ENCODE peak calls at places on chromosomes 11 and 22, in four cellular contexts. Z, F, X and T are unnamed samples. For H3K4me1, the result is how much of the 10 kb centered on the place peaks cover.

GRCh38 chr11:69187540-69188065 is 31.9 kb downstream of the SMIM38 start:
- DNase-seq in Z (no peak), F (no peak), X (no peak), T (no peak)

GRCh38 chr22:48258841-48259240 is 1496.4 kb downstream of the TBC1D22A start:
- DNase-seq in Z (no peak), F (no peak), X (no peak), T (no peak)

GRCh38 chr11:133713844-133714243 is 131.5 kb downstream of the SPATA19 start:
- DNase-seq in Z (no peak), F (no peak), X (no peak), T (no peak)

GRCh38 chr11:23359297-23359696 is 499.0 kb upstream of the CCDC179 start:
- DNase-seq in Z (no peak), F (no peak), X (no peak), T (peak)

GRCh38 chr11:119101759-119102423 is at the start of gene DPAGT1:
- DNase-seq in Z (peak), F (peak), X (peak), T (peak)

GRCh38 chr11:96307748-96308133 is 35.3 kb downstream of the MAML2 start:
- DNase-seq in Z (no peak), F (peak), X (peak), T (peak)

GRCh38 chr11:85575388-85575787 is 51.8 kb downstream of the DLG2 start:
- DNase-seq in Z (no peak), F (no peak), X (no peak), T (no peak)

GRCh38 chr11:10382518-10382917 is 72.5 kb upstream of the AMPD3 start:
- DNase-seq in Z (no peak), F (peak), X (no peak), T (peak)

GRCh38 chr11:92473736-92474135 is 249.1 kb downstream of the FAT3 start:
- DNase-seq in Z (no peak), F (no peak), X (peak), T (no peak)

GRCh38 chr11:20045098-20045688 is 115.1 kb downstream of the DBX1 start:
- DNase-seq in Z (no peak), F (no peak), X (no peak), T (no peak)

GRCh38 chr11:14448229-14448628 is 51.4 kb downstream of the COPB1 start:
- DNase-seq in Z (no peak), F (no peak), X (no peak), T (no peak)

GRCh38 chr11:68855205-68855978 is 13.7 kb upstream of the CPT1A start:
- DNase-seq in Z (no peak), F (no peak), X (no peak), T (peak)

GRCh38 chr22:21448627-21449416 is 18.4 kb upstream of the TMEM191C start:
- DNase-seq in Z (no peak), F (no peak), X (no peak), T (no peak)

GRCh38 chr11:60265373-60266214 is 14.9 kb upstream of the MS4A4A start:
- DNase-seq in Z (no peak), F (peak), X (no peak), T (peak)

GRCh38 chr22:42340695-42341383 is 70.4 kb upstream of the TCF20 start:
- DNase-seq in Z (no peak), F (no peak), X (no peak), T (no peak)

GRCh38 chr11:77071671-77072605 is 5.2 kb downstream of the CAPN5 start:
- DNase-seq in Z (no peak), F (no peak), X (no peak), T (peak)

GRCh38 chr11:82969811-82970210 is 68.3 kb downstream of the DDIAS start:
- DNase-seq in Z (no peak), F (no peak), X (no peak), T (no peak)

GRCh38 chr11:126817096-126817495 is 183.5 kb downstream of the KIRREL3 start:
- DNase-seq in Z (no peak), F (no peak), X (no peak), T (no peak)

GRCh38 chr11:63929616-63930015 is 9.2 kb upstream of the NAA40 start:
- DNase-seq in Z (no peak), F (no peak), X (no peak), T (no peak)

GRCh38 chr22:35384567-35384966 is 3.7 kb downstream of the HMOX1 start:
- DNase-seq in Z (no peak), F (no peak), X (no peak), T (no peak)

GRCh38 chr11:64131657-64132387 is 34.1 kb downstream of the MACROD1 start:
- DNase-seq in Z (no peak), F (no peak), X (no peak), T (no peak)

GRCh38 chr11:74341926-74342325 is 30.5 kb upstream of the P4HA3 start:
- DNase-seq in Z (no peak), F (no peak), X (no peak), T (no peak)

GRCh38 chr11:65502274-65502851 is 3.5 kb downstream of the MALAT1 start:
- DNase-seq in Z (no peak), F (no peak), X (no peak), T (peak)

GRCh38 chr22:31923166-31923565 is 21.2 kb upstream of the YWHAH start:
- DNase-seq in Z (no peak), F (no peak), X (no peak), T (no peak)

GRCh38 chr11:90500922-90501568 is 278.2 kb upstream of the CHORDC1 start:
- DNase-seq in Z (no peak), F (no peak), X (no peak), T (no peak)

GRCh38 chr11:84144531-84144930 is 858.4 kb upstream of the CCDC90B start:
- DNase-seq in Z (no peak), F (no peak), X (no peak), T (no peak)

GRCh38 chr22:46513908-46514550 is 23.4 kb downstream of the CELSR1 start:
- DNase-seq in Z (no peak), F (no peak), X (no peak), T (peak)

GRCh38 chr22:27719535-27720227 is 81.9 kb downstream of the MN1 start:
- DNase-seq in Z (no peak), F (no peak), X (peak), T (peak)

GRCh38 chr22:22748297-22748743 is 103.9 kb downstream of the GGTLC2 start:
- DNase-seq in Z (no peak), F (no peak), X (no peak), T (peak)

GRCh38 chr22:42807185-42807584 is 49.9 kb downstream of the ARFGAP3 start:
- DNase-seq in Z (no peak), F (no peak), X (no peak), T (no peak)

GRCh38 chr22:25750569-25751173 is 8.7 kb downstream of the MYO18B start:
- DNase-seq in Z (no peak), F (no peak), X (no peak), T (no peak)

GRCh38 chr11:110921742-110922200 is 209.5 kb upstream of the ARHGAP20 start:
- DNase-seq in Z (no peak), F (no peak), X (no peak), T (no peak)

GRCh38 chr11:8728566-8728965 is 46.0 kb downstream of the RPL27A start:
- DNase-seq in Z (no peak), F (no peak), X (no peak), T (no peak)

GRCh38 chr22:42412744-42413220 is 19.4 kb downstream of the NFAM1 start:
- DNase-seq in Z (no peak), F (no peak), X (no peak), T (no peak)

GRCh38 chr11:117026593-117027330 is 71.5 kb downstream of the SIK3 start:
- DNase-seq in Z (no peak), F (peak), X (peak), T (no peak)
- H3K4me1 ChIP-seq in Z (under half), F (under half), X (under half), T (under half)

GRCh38 chr11:2704356-2704755 is 4.6 kb upstream of the KCNQ1OT1 start:
- DNase-seq in Z (no peak), F (no peak), X (no peak), T (no peak)
- H3K4me1 ChIP-seq in Z (under half), F (under half), X (under half), T (under half)

DNA sequence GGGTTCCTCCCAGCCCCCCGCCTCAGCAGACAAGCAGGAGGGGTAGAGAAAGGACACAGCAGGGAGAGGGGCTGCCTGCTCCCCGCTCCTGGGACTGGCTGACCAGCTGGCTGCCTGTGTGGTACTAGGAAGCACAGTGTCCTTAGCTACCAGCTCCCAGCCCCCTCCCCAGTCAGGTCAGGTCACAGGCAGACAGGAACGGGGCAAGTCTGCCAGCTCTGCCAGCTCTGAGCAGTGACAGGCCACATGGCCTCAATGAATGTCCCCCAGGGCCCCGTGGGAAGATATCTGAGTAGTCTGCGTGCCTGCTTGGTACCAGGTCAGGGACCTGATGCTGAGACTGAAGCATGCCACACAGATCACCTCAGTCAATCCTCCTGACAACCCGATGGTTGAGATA is 13.6 kb upstream of the MFNG start:
- DNase-seq in Z (no peak), F (no peak), X (no peak), T (no peak)
- H3K4me1 ChIP-seq in Z (under half), F (half or more), X (under half), T (under half)

DNA sequence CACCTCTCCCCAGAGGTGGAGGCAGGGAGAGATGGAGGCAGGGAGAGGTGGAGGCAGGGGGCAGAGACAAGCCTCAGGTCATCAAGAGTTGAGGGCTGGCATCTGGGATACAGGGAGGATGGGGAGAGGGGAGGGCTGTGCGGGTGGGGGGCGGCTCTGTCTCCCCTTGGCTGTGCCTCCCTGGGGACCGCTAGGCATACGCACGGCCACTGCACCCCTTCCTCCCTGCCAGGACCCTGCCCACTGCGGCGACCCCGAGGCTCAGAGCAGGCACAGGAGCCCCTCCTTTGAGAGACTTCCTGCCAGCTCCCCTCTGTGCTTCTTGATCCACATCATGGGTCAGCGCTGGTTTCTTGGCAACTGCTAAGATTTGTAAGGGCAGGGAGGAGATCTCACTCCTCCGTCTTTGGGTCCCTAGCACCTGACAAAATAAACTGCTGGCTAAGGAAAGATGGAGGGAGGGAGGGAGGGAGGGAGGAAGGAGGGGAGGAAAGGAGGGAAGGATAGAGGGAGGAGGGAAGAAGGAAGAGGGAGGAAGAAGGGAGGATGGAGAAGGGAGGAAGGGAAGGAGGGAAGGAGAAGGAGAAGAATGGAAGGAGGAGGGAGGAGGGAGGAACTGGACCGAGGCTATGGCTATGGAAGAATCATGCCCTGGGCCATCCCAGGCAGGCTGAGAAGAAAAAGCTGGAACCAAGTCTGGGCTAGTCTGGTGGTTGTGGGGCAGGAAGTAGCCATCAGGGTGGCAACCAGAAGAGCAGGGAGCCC is 18.5 kb downstream of the PRR33 start:
- DNase-seq in Z (no peak), F (no peak), X (no peak), T (no peak)
- H3K4me1 ChIP-seq in Z (half or more), F (under half), X (under half), T (under half)

DNA sequence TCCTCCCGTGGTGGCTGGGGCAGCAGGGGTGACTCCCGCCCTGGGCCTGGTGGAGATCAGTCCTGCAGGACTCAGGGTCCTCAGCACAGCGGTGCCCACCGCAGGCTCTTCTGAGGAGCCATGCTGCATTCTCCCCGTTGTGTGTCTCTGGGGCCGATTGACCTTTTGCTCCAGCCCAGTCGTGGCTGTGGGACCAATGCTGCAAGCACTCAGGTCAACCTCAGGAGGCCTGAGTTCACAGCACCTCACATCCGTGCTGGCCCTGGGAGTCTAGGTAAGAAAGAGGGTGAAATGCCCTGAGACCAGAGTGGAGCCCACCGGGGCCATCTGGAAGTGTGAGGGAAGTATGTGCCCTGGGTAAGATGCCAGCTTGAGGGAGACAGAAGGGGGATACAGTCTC is 316.1 kb upstream of the B3GAT1 start:
- DNase-seq in Z (no peak), F (no peak), X (no peak), T (no peak)
- H3K4me1 ChIP-seq in Z (under half), F (under half), X (under half), T (under half)

DNA sequence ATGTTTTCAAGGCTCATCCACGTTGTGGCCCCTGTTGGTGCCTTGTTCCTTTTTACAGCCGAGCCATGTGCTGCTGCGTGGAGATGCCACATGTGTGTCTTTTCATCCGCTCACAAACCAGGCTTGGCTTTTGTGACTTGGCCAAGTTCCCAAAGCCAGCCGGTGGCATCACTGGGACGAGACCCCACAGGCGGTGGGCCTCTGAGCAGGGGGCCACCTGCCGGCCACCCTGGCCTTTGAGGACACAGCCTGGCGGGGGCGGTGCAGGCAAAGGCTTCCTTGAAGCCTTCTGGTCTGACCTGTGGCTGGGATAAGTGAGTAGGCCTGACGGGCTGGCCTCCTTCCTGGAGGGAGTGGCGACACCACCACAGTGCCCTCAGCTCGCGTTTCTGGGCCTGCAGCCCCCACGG is 10.6 kb downstream of the GRK2 start:
- DNase-seq in Z (peak), F (no peak), X (no peak), T (peak)
- H3K4me1 ChIP-seq in Z (half or more), F (under half), X (under half), T (half or more)

GRCh38 chr11:120749389-120749788 is 237.8 kb downstream of the GRIK4 start:
- DNase-seq in Z (no peak), F (no peak), X (no peak), T (no peak)
- H3K4me1 ChIP-seq in Z (under half), F (under half), X (under half), T (under half)

DNA sequence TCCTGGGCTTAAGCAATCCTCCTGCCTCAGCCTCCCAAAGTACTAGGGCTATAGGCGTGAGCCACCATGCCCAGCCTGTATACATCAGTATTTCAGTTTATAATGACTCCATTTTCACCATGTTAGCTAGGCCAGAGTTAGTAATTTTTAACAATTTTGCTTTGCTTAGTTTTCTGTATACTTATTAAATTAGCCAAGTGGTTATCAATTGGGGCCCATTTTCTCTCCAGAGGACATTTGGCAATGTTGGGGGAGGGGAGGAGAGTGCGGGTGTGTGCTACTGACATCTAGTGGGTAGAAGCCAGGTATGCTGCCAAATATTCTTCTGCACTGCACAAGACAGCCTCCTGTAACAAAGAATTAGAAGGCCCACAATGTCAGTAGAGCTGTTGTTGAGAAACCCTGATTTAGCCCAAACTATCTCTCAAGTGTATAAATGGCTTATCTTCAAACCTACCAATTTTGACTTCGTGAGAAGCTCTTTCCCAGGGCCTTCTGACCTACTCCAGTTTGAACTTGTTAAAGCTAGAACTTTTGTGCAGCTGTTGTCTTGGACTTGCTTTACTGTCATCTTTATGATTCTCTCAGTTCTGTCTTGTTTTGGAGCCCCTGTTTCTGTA is 7.5 kb downstream of the USP47 start:
- DNase-seq in Z (peak), F (peak), X (no peak), T (peak)
- H3K4me1 ChIP-seq in Z (half or more), F (under half), X (under half), T (under half)